ENCODE peak calls at places on chromosome 16, in six cellular contexts. Z is neuronal stem cell, M is mesendoderm, D is H9, P is IMR-90, U is H1. O is an unnamed sample.

GRCh38 chr16:7888421-7888820 is 555.8 kb downstream of the RBFOX1 start:
- DNase-seq in U (no peak), D (no peak), M (no peak), Z (no peak), P (no peak), O (no peak)

GRCh38 chr16:13012591-13012990 is 111.2 kb downstream of the SHISA9 start:
- DNase-seq in U (no peak), Z (no peak), M (peak; percentile 56), D (peak; percentile 48), P (no peak), O (no peak)

GRCh38 chr16:813204-813915 is 12.8 kb upstream of the GNG13 start:
- DNase-seq in U (no peak), D (peak; percentile 78), Z (peak; percentile 49), M (peak; percentile 55), P (peak; percentile 8), O (peak; percentile 14)

GRCh38 chr16:57257455-57258070 is 12.5 kb downstream of the ARL2BP start:
- DNase-seq in Z (no peak), U (no peak), M (no peak), D (no peak), P (no peak), O (no peak)

GRCh38 chr16:85917959-85918358 is 19.0 kb downstream of the IRF8 start:
- DNase-seq in D (no peak), Z (no peak), M (no peak), U (no peak), P (no peak), O (no peak)

GRCh38 chr16:75138636-75139035 is 9.7 kb upstream of the ZFP1 start:
- DNase-seq in U (no peak), M (peak; percentile 73), P (no peak), D (peak; percentile 53), Z (no peak), O (no peak)

GRCh38 chr16:58472266-58472665 is 27.7 kb upstream of the NDRG4 start:
- DNase-seq in Z (no peak), M (no peak), U (no peak), P (no peak), D (no peak), O (no peak)

GRCh38 chr16:69057400-69058378 is 47.8 kb upstream of the HAS3 start:
- DNase-seq in Z (no peak), M (no peak), P (peak; percentile 91), U (no peak), D (no peak), O (peak; percentile 66)

GRCh38 chr16:12086861-12087260 is 110.3 kb downstream of the SNX29 start:
- DNase-seq in P (no peak), D (no peak), Z (no peak), U (no peak), M (no peak), O (no peak)

GRCh38 chr16:15141586-15141985 is 47.5 kb upstream of the RRN3 start:
- DNase-seq in P (no peak), D (no peak), Z (no peak), M (no peak), U (no peak), O (no peak)

GRCh38 chr16:79810449-79811189 is 210.1 kb upstream of the MAF start:
- DNase-seq in D (no peak), P (no peak), M (peak; percentile 85), Z (no peak), U (no peak), O (no peak)

GRCh38 chr16:28149016-28149888 is 62.5 kb downstream of the XPO6 start:
- DNase-seq in D (no peak), Z (no peak), M (no peak), P (peak; percentile 22), U (no peak), O (peak; percentile 16)
- H2BK15ac ChIP-seq in D (no peak overlapping the region), Z (no peak overlapping the region), M (no peak overlapping the region), P (no peak overlapping the region), U (no peak overlapping the region), O (no peak overlapping the region)

GRCh38 chr16:65123846-65124513 is 2.1 kb upstream of the CDH11 start:
- DNase-seq in D (no peak), M (peak; percentile 5), Z (no peak), P (peak; percentile 19), U (no peak), O (peak; percentile 48)
- H2BK15ac ChIP-seq in D (no peak overlapping the region), M (no peak overlapping the region), Z (peak overlapping the region; percentile 92), P (peak overlapping the region; percentile 35), U (no peak overlapping the region), O (no peak overlapping the region)

DNA sequence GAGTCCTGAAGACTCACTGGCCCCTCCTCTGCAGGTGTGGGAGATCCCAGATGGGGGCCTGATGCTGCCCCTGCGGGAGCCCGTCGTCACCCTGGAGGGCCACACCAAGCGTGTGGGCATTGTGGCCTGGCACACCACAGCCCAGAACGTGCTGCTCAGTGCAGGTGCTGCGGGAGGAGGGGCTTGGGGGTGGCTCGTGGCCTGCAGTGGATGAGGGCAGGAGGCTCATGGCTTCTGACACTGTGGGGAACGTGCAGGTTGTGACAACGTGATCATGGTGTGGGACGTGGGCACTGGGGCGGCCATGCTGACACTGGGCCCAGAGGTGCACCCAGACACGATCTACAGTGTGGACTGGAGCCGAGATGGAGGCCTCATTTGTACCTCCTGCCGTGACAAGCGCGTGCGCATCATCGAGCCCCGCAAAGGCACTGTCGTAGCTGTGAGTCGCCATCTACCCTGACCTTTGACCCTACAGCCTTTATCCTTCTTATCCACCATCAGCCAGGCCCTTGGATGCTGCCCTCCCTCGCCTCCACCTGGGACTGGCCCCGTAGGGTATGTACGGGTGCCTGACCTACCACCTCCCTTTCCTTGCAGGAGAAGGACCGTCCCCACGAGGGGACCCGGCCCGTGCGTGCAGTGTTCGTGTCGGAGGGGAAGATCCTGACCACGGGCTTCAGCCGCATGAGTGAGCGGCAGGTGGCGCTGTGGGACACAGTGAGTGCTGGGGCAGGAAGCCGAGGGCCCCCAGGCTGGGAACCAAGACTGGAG is 3.6 kb downstream of the CORO1A start:
- DNase-seq in D (peak; percentile 78), U (no peak), P (no peak), Z (no peak), M (peak; percentile 64), O (peak; percentile 29)
- H2BK15ac ChIP-seq in D (no peak overlapping the region), U (no peak overlapping the region), P (no peak overlapping the region), Z (no peak overlapping the region), M (no peak overlapping the region), O (no peak overlapping the region)

GRCh38 chr16:87337247-87337646 is 20.1 kb upstream of the C16orf95 start:
- DNase-seq in P (no peak), D (no peak), M (no peak), Z (no peak), U (no peak), O (no peak)
- H2BK15ac ChIP-seq in P (no peak overlapping the region), D (no peak overlapping the region), M (no peak overlapping the region), Z (no peak overlapping the region), U (no peak overlapping the region), O (no peak overlapping the region)

GRCh38 chr16:22086440-22086839 is 5.9 kb upstream of the VWA3A start:
- DNase-seq in Z (no peak), M (no peak), U (no peak), D (no peak), P (no peak), O (no peak)
- H2BK15ac ChIP-seq in Z (no peak overlapping the region), M (no peak overlapping the region), U (no peak overlapping the region), D (no peak overlapping the region), P (no peak overlapping the region), O (no peak overlapping the region)

GRCh38 chr16:17281052-17281451 is 189.7 kb downstream of the XYLT1 start:
- DNase-seq in P (no peak), D (no peak), M (no peak), U (no peak), Z (no peak), O (no peak)
- H2BK15ac ChIP-seq in P (no peak overlapping the region), D (no peak overlapping the region), M (no peak overlapping the region), U (no peak overlapping the region), Z (peak overlapping the region; percentile 22), O (no peak overlapping the region)

DNA sequence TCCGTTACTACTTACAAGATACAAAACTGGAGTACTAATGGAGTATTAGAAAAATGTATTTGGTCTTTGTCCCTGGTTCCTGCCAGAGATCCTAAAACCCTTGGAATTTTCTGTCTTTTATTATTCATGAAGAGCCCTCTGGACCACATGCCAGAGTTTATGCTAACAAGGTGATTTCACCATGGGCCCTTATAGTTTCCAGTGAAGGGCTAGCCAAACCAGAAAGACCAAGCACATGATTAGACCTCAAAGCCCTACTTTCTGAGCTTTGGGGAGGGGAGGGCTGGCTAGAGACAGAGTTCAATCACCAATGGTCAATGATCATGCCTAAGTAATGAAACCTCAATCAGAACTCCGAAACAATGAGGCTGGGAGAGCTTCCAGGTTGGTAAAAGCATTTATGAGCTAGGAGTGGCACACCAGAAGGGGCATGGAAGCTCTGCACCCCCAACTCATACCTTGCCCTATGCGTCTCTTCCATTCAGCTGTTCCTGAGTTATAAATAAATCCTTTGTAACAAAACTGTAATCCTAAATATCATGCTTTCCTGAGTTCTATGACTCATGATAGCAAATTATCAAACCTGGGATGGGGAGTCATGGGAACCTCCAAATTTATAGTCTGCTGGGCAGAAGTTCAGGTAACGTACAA is 10.4 kb downstream of the DCUN1D3 start:
- DNase-seq in P (no peak), D (no peak), Z (no peak), M (peak; percentile 50), U (no peak), O (no peak)
- H2BK15ac ChIP-seq in P (no peak overlapping the region), D (peak overlapping the region; percentile 31), Z (no peak overlapping the region), M (no peak overlapping the region), U (no peak overlapping the region), O (no peak overlapping the region)

DNA sequence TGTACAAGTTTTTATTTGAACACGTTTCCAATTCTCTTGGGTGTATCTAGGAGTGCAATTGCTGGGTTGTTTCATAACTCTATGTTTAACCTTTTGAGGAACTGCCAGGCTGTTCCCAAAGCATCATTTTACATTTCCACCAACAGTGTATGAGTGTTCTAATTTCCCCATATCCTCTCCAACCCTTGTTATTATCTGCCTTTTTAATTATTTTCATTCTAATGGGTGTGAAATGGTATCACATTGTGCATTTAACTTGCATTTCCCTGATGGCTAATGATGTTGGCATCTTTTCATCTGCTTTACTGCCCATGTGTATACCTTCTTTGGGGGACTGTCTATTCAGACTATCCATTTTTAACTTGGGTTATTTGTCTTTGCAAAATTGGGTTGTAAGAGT is 104.2 kb downstream of the USP31 start:
- DNase-seq in Z (no peak), M (no peak), U (no peak), P (no peak), D (no peak), O (no peak)
- H2BK15ac ChIP-seq in Z (no peak overlapping the region), M (no peak overlapping the region), U (no peak overlapping the region), P (no peak overlapping the region), D (no peak overlapping the region), O (no peak overlapping the region)

O was measured in mesenchymal stem cell.